ENCODE peak calls at places on chromosomes 11 and 22, in four cellular contexts. M, O, D and H are unnamed samples.

GRCh38 chr11:6402061-6402470 is 11.8 kb downstream of the SMPD1 start:
- DNase-seq in D (no peak), O (no peak), M (no peak), H (no peak)

GRCh38 chr11:75470681-75471080 is 37.7 kb upstream of the KLHL35 start:
- DNase-seq in O (no peak), D (no peak), M (no peak), H (no peak)

GRCh38 chr11:120229451-120230424 is 10.2 kb upstream of the POU2F3 start:
- DNase-seq in M (peak; percentile 29), O (no peak), D (no peak), H (no peak)

GRCh38 chr22:39785232-39785631 is 108.3 kb downstream of the ENTHD1 start:
- DNase-seq in O (no peak), M (no peak), D (no peak), H (no peak)

GRCh38 chr11:2772544-2773031 is 72.8 kb upstream of the KCNQ1OT1 start:
- DNase-seq in D (no peak), M (peak; percentile 75), O (peak; percentile 3), H (peak; percentile 15)

GRCh38 chr11:102495161-102496042 is 35.1 kb downstream of the MMP7 start:
- DNase-seq in M (peak; percentile 88), D (peak; percentile 9), O (peak; percentile 48), H (no peak)

GRCh38 chr11:108647701-108648527 is 17.0 kb upstream of the DDX10 start:
- DNase-seq in D (peak; percentile 64), O (peak; percentile 74), M (peak; percentile 81), H (peak; percentile 88)

GRCh38 chr11:133809525-133810178 is 35.7 kb downstream of the SPATA19 start:
- DNase-seq in D (no peak), M (no peak), O (peak; percentile 21), H (peak; percentile 34)

GRCh38 chr11:17921620-17922473 is 91.0 kb downstream of the SERGEF start:
- DNase-seq in M (peak; percentile 36), D (no peak), O (no peak), H (no peak)

GRCh38 chr11:8282621-8283509 is 19.2 kb upstream of the LMO1 start:
- DNase-seq in O (peak; percentile 7), D (no peak), M (no peak), H (no peak)

GRCh38 chr22:50471197-50471847 is 3.5 kb downstream of the SBF1 start:
- DNase-seq in D (no peak), M (no peak), O (no peak), H (no peak)

GRCh38 chr11:117315285-117316196 is 515 bp downstream of the BACE1 start:
- DNase-seq in M (no peak), O (no peak), D (no peak), H (no peak)

GRCh38 chr11:118406599-118407166 is 5.3 kb downstream of the ATP5MG start:
- DNase-seq in M (peak; percentile 39), O (peak; percentile 24), D (no peak), H (no peak)

GRCh38 chr11:76667856-76668255 is 2.7 kb downstream of the LRRC32 start:
- DNase-seq in O (no peak), M (no peak), D (no peak), H (no peak)

GRCh38 chr22:46578824-46579561 is 41.2 kb upstream of the GRAMD4 start:
- DNase-seq in O (peak; percentile 77), M (peak; percentile 40), D (no peak), H (no peak)

GRCh38 chr22:40107756-40108437 is 69.8 kb upstream of the TNRC6B start:
- DNase-seq in M (peak; percentile 12), D (no peak), O (peak; percentile 16), H (no peak)

GRCh38 chr11:27028653-27029052 is 12.0 kb upstream of the BBOX1 start:
- DNase-seq in M (no peak), D (no peak), O (no peak), H (no peak)

GRCh38 chr11:61854966-61855714 is 27.0 kb downstream of the FADS2 start:
- DNase-seq in O (no peak), D (no peak), M (no peak), H (no peak)

GRCh38 chr11:19216709-19217374 is 15.1 kb upstream of the CSRP3 start:
- DNase-seq in D (no peak), O (no peak), M (no peak), H (no peak)

GRCh38 chr11:26572770-26573402 is 823 bp upstream of the MUC15 start:
- DNase-seq in O (no peak), D (no peak), M (no peak), H (no peak)

GRCh38 chr11:19253149-19253540 is 12.4 kb upstream of the E2F8 start:
- DNase-seq in O (no peak), D (no peak), M (no peak), H (no peak)

GRCh38 chr22:44116331-44116730 is 64.4 kb upstream of the PARVG start:
- DNase-seq in D (no peak), M (no peak), O (no peak), H (no peak)

GRCh38 chr11:61803889-61804647 is 11.4 kb downstream of the FEN1 start:
- DNase-seq in M (peak; percentile 49), O (no peak), D (no peak), H (no peak)

DNA sequence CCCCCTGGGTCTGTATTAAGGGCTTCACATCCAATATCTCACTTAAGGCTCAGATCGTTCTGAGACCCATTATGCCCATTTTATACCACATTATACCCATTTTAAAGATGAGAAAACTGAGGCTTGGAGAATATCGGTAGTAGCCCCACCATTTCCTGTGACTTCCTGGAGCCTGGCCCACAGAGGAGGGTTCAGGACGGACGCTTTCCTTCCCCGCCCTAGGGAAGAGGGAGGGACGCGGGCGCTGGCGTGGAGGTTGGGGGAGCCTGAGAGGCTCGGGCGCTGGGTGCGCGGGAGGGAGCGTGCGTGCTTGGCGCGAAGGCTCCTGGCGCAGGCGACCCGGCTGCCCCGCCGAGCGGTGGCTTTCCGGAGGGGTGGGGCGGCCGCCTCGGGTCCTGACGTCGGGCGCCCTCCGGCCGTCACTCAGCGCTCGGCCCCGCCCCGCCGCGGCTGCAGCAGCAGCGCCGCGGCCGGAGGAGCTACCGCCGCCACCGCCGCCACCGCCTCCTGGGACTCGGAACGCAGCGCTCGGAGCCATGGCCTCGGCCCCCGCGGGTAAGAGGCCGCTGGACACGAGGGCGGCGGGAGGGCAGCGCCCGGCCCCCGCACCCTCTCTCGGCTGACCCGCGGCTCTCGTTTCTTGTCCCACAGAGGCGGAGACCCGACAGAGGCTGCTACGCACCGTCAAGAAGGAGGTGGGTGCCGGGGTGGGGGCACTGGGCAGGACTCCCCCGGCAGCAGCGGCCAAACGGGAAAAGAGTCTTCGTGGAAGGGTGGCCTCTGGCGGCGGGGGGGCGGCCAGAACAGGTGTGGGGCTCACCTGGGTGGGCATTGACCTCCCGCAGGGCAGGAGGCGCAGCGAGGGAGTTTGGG is at the start of gene SGSM1:
- DNase-seq in D (peak; percentile 46), M (peak; percentile 27), O (peak; percentile 82), H (peak; percentile 46)
- TF ChIP-seq POLR2A in D (no peak), M (no peak), O (peak; percentile 21), H (no peak)

GRCh38 chr11:332651-333480 is 12.2 kb upstream of the IFITM3 start:
- DNase-seq in O (no peak), D (no peak), M (no peak), H (peak; percentile 36)

GRCh38 chr11:330307-330693 is 9.6 kb upstream of the IFITM3 start:
- DNase-seq in O (no peak), D (no peak), M (no peak), H (no peak)

GRCh38 chr11:331332-332060 is 10.8 kb upstream of the IFITM3 start:
- DNase-seq in D (no peak), O (no peak), M (no peak), H (no peak)

GRCh38 chr11:329886-330253 is 9.2 kb upstream of the IFITM3 start:
- DNase-seq in D (no peak), M (no peak), O (no peak), H (no peak)

GRCh38 chr11:330694-331314 is 10.1 kb upstream of the IFITM3 start:
- DNase-seq in M (no peak), O (no peak), D (no peak), H (no peak)
- H3K4me1 ChIP-seq in M (peaks cover 11% of the 10 kb centered on the region), O (peaks cover 26% of the 10 kb centered on the region), D (peaks cover 18% of the 10 kb centered on the region), H (peaks cover 13% of the 10 kb centered on the region)

DNA sequence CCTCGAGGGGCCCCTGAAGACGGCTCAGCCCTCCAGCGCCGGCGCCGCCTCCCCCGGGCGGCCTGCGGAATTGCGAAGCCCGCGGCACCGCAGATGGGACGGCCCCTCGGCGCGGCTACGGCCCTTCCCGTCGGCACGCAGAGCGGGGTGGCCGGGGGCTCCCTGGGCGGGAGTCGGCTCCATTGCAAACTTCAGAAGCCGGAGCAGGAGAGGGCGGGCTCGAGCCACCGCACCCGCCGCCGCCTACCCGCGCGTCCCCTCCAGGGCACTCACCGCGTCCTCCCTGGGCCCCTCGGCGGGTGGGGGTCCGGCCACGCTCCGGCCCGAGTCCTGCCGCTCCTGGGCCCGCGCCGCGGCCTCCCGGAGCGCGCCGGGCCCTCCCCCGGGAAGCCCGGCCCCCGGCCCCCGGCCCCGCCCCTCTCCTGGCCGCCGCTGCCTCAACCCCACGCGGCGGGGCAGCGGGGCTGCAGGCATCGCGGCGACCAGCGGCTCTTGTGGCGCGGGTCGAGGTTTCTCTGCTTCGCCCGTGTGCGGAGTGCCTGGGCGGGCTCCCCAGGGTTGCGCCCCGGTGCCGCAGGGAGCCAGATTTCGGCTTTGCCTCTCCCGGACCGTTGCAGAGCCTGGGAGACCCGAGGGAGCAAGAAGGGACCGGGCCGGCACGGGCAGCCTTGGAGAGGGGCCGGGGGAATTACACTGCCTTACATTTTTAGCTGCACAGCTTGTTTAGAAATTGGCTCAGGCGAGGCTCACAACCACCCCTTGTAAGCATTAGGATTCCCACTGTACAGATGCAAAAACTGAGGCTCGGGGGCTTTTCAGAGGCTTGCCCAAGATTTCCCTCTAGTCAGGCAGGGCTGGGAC is at the start of gene PACSIN3:
- DNase-seq in M (peak; percentile 19), D (no peak), O (peak; percentile 64), H (no peak)
- TF ChIP-seq POLR2A in M (no peak), D (no peak), O (no peak), H (no peak)

DNA sequence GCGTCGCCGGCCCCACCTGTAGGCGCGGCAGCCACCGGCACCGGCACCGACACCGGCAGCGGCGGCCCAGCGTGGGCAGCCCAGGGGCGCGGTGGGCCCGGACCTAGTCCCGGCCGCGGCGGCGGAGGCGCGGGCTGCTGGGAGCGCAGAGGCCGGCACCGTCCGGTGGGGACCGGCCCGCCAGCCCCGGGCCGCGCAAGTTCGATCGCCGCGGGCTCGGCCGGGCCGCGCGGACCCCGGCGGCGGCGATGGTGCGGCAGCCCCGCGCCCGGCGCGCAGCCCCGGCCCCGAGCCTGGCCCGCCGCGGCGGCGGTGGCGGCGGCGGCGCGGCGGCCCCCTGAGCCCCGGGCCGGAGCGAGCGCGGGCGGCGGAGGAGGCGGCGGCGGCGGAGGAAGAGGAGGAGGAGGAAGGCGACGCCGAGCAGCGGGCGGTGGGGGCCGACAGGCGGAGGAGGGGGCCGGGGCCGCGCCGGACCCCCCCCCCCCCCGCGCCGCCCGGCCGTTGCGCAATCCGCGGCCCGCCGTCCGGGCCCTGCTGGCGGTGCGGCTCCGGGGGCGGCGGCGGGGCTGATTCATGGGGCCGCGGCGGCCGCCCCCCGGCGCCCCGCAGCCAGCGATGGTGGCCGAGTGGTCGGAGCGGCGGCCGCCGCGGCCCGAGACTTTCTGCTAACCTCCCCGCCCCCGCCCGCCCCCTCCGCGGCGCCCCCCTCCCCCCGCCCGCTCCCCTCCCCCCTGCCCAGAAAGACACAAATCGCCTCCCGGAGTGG is 1251.9 kb downstream of the BRD1 start:
- DNase-seq in D (no peak), O (no peak), M (no peak), H (no peak)
- H3K4me1 ChIP-seq in D (peaks cover 6% of the 10 kb centered on the region), O (no peaks in the 10 kb centered on the region), M (no peaks in the 10 kb centered on the region), H (no peaks in the 10 kb centered on the region)

GRCh38 chr11:3825473-3826154 is 15.1 kb downstream of the RHOG start:
- DNase-seq in M (no peak), O (no peak), D (no peak), H (no peak)
- TF ChIP-seq POLR2A in M (no peak), O (no peak), D (no peak), H (no peak)